ENCODE peak calls at places on chromosomes 11 and 22, in nine cellular contexts. T is HTR-8/SVneo; R is DMS79 treated with DMSO at 0.1 percent for 48 hours; W is activated T-cell treated with anti-CD3 and anti-CD28 coated beads, Interleukin-2, amount 50 U/mL, for 72 hours; Z is stimulated activated CD4-positive, alpha-beta T cell treated with anti-CD3 and anti-CD28 coated beads, Interleukin-4, amount 100 ng/mL, for 1 hour; D is amniotic epithelial cell; O is uterus; S is progenitor cell of endocrine pancreas; K is KBM-7. N is an unnamed sample.
A peak's percentile ranks its signal among the peaks of the same experiment; 100 is the strongest.

GRCh38 chr11:72228229-72228843 is 3.8 kb downstream of the INPPL1 start:
- DNase-seq in T (no peak), R (no peak), W (no peak), Z (no peak), D (no peak), O (peak; percentile 17), S (no peak), K (no peak), N (no peak)

GRCh38 chr11:90288207-90288821 is 65.5 kb upstream of the CHORDC1 start:
- DNase-seq in T (peak; percentile 21), R (peak; percentile 50), W (no peak), Z (no peak), D (peak; percentile 25), O (no peak), S (no peak), K (peak; percentile 25), N (no peak)

GRCh38 chr11:46668480-46669085 is 31.8 kb downstream of the ARHGAP1 start:
- DNase-seq in T (no peak), R (no peak), W (no peak), Z (no peak), D (no peak), O (no peak), S (no peak), K (no peak), N (no peak)

GRCh38 chr22:41478891-41479521 is 10.1 kb downstream of the ACO2 start:
- DNase-seq in T (no peak), R (no peak), W (no peak), Z (no peak), D (peak; percentile 100), O (no peak), S (no peak), K (no peak), N (no peak)

GRCh38 chr11:88103337-88104206 is 71.7 kb downstream of the RAB38 start:
- DNase-seq in T (peak; percentile 64), R (no peak), W (peak; percentile 41), Z (no peak), D (peak; percentile 51), O (no peak), S (no peak), K (peak; percentile 88), N (peak; percentile 3)

GRCh38 chr11:9104581-9104980 is 13.2 kb upstream of the SCUBE2 start:
- DNase-seq in T (no peak), R (no peak), W (no peak), Z (no peak), D (no peak), O (no peak), S (no peak), K (no peak), N (no peak)

GRCh38 chr11:94028436-94028835 is 7.3 kb downstream of the HEPHL1 start:
- DNase-seq in T (no peak), R (no peak), W (no peak), Z (no peak), D (peak; percentile 67), O (no peak), S (no peak), K (no peak), N (no peak)

GRCh38 chr22:50085211-50085999 is at the start of gene MLC1:
- DNase-seq in T (no peak), R (no peak), W (peak; percentile 18), Z (no peak), D (peak; percentile 53), O (no peak), S (no peak), K (peak; percentile 99), N (no peak)

GRCh38 chr11:67389477-67389876 is 2.3 kb upstream of the RAD9A start:
- DNase-seq in T (peak; percentile 79), R (no peak), W (peak; percentile 67), Z (peak; percentile 58), D (no peak), O (no peak), S (peak; percentile 67), K (peak; percentile 61), N (peak; percentile 64)

GRCh38 chr22:20940904-20941385 is 23.7 kb downstream of the CRKL start:
- DNase-seq in T (no peak), R (no peak), W (no peak), Z (no peak), D (no peak), O (no peak), S (no peak), K (no peak), N (no peak)

GRCh38 chr11:100546714-100547113 is 140.4 kb upstream of the ARHGAP42 start:
- DNase-seq in T (peak; percentile 21), R (no peak), W (no peak), Z (no peak), D (peak; percentile 79), O (no peak), S (no peak), K (no peak), N (no peak)

GRCh38 chr11:96390403-96390830 is 604 bp downstream of the JRKL start:
- DNase-seq in T (no peak), R (peak; percentile 68), W (no peak), Z (no peak), D (peak; percentile 76), O (no peak), S (no peak), K (no peak), N (no peak)

GRCh38 chr22:44671742-44672141 is 30.3 kb upstream of the PRR5 start:
- DNase-seq in T (no peak), R (no peak), W (peak; percentile 21), Z (no peak), D (peak; percentile 81), O (no peak), S (no peak), K (no peak), N (no peak)

GRCh38 chr11:69129647-69130046 is 26.1 kb upstream of the SMIM38 start:
- DNase-seq in T (no peak), R (no peak), W (no peak), Z (no peak), D (no peak), O (no peak), S (no peak), K (no peak), N (no peak)

GRCh38 chr11:40187092-40187403 is 1272.4 kb downstream of the LRRC4C start:
- DNase-seq in T (no peak), R (peak; percentile 38), W (no peak), Z (no peak), D (no peak), O (no peak), S (no peak), K (no peak), N (no peak)

GRCh38 chr11:134418119-134418840 is 6.2 kb upstream of the B3GAT1 start:
- DNase-seq in T (no peak), R (no peak), W (no peak), Z (no peak), D (no peak), O (no peak), S (peak; percentile 33), K (no peak), N (peak; percentile 30)

GRCh38 chr22:27993201-27993635 is 74.2 kb upstream of the PITPNB start:
- DNase-seq in T (no peak), R (no peak), W (no peak), Z (no peak), D (no peak), O (no peak), S (no peak), K (no peak), N (no peak)

GRCh38 chr11:74819400-74819799 is 70.8 kb downstream of the RNF169 start:
- DNase-seq in T (no peak), R (no peak), W (no peak), Z (no peak), D (peak; percentile 73), O (no peak), S (no peak), K (no peak), N (no peak)

GRCh38 chr11:82906236-82906635 is 4.7 kb downstream of the DDIAS start:
- DNase-seq in T (peak; percentile 24), R (peak; percentile 60), W (no peak), Z (no peak), D (peak; percentile 24), O (no peak), S (no peak), K (peak; percentile 44), N (no peak)

N was measured in neural crest cell.